ENCODE peak calls at places on chromosomes 6 and 20, in five cellular contexts. U, W, M, L and J are unnamed samples.

GRCh38 chr6:44096615-44097014 is 30.6 kb downstream of the MRPL14 start:
- DNase-seq in U (peak; percentile 72), M (peak; percentile 76), L (peak; percentile 70), W (peak; percentile 27), J (peak; percentile 86)

GRCh38 chr20:23362392-23363256 is 642 bp downstream of the GZF1 start:
- DNase-seq in W (no peak), M (no peak), L (peak; percentile 9), U (peak; percentile 28), J (no peak)

GRCh38 chr6:72746276-72746675 is 124.4 kb downstream of the KCNQ5 start:
- DNase-seq in W (no peak), L (no peak), M (no peak), U (peak; percentile 45), J (no peak)

GRCh38 chr20:63449025-63449424 is 23.4 kb downstream of the KCNQ2 start:
- DNase-seq in U (no peak), W (no peak), M (no peak), L (no peak), J (no peak)

GRCh38 chr20:58374906-58375760 is 13.9 kb upstream of the VAPB start:
- DNase-seq in U (peak; percentile 68), W (no peak), L (no peak), M (no peak), J (no peak)

GRCh38 chr6:51562198-51562597 is 525.2 kb downstream of the PKHD1 start:
- DNase-seq in W (peak; percentile 19), U (no peak), L (no peak), M (no peak), J (no peak)

GRCh38 chr6:84522135-84522535 is 242.3 kb downstream of the TBX18 start:
- DNase-seq in M (peak; percentile 10), U (peak; percentile 69), L (no peak), W (no peak), J (no peak)

GRCh38 chr6:136089885-136090284 is 160.2 kb downstream of the MTFR2 start:
- DNase-seq in M (no peak), U (peak; percentile 25), L (no peak), W (no peak), J (no peak)

GRCh38 chr6:104579464-104579863 is 280.3 kb downstream of the HACE1 start:
- DNase-seq in U (no peak), L (no peak), M (no peak), W (no peak), J (no peak)
- TF ChIP-seq RCOR1 in U (no peak), L (no peak), M (no peak), W (no peak), J (no peak)

DNA sequence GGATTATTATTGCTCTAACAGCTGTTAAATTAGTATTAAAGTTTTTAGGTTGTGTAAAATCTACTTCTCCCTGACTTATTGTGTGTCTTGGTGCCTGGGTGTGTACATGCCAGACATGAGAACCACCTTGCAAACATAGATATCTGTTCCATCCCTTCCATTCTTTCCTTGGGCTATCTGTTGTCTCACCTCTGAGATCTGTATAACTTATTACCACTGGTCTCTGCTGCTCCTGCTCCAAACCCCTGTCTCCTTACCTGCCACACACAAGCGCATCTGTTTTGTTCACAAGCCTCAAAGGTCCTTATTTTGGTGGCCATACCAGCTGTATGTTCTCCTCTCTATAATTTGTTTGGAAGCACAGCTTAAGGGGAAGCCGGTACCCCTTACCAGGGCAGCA is 2.5 kb downstream of the LRRC1 start:
- DNase-seq in U (no peak), W (no peak), M (no peak), L (no peak), J (no peak)
- H3K4me3 ChIP-seq in U (no peak overlapping the region), W (no peak overlapping the region), M (no peak overlapping the region), L (no peak overlapping the region), J (no peak overlapping the region)

GRCh38 chr6:30963641-30964040 is 19.9 kb upstream of the MUC21 start:
- DNase-seq in U (peak; percentile 47), M (no peak), W (no peak), L (no peak), J (no peak)

GRCh38 chr6:30964075-30964474 is 19.4 kb upstream of the MUC21 start:
- DNase-seq in M (no peak), L (no peak), W (no peak), U (no peak), J (no peak)

GRCh38 chr6:30962716-30963115 is 20.8 kb upstream of the MUC21 start:
- DNase-seq in L (no peak), W (no peak), M (no peak), U (no peak), J (no peak)

GRCh38 chr6:30965140-30965601 is 18.3 kb upstream of the MUC21 start:
- DNase-seq in L (no peak), W (no peak), M (no peak), U (no peak), J (no peak)

GRCh38 chr6:30966154-30966553 is 17.4 kb upstream of the MUC21 start:
- DNase-seq in L (no peak), U (no peak), M (no peak), W (no peak), J (no peak)
- TF ChIP-seq RCOR1 in L (no peak), U (no peak), M (no peak), W (no peak), J (no peak)

DNA sequence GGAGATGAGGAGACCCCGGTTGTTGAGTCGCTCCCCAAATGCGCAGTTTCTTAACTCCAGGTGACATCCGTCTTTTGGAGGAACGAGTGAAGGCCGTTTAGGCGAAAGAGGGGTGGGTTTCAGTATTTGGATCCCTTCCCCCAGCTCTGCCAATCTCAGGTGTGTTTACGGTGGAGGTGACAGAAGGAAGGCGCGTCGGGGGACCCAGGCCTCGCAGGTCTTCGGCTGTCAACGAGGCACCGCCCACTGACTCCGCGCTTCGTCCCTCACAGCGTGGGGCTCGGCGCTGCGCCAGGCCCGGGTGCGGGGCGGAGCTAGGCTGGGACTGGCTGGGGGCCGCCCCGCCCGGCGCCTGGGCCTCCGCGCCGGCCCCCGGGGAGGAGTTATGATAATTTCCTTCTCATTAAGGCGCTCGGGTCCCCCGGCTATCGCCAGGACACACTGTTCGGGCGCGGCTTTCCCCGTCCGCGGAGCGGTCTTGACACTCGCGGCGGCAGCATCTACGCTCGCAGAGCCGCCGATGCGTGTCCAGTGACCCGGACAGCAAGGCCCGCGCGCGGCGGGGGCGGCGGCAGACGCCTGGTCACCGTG is at the start of gene TFAP2C:
- DNase-seq in M (peak; percentile 89), W (no peak), U (no peak), L (peak; percentile 90), J (peak; percentile 62)
- H3K4me3 ChIP-seq in M (peak within 1 kb of the TSS; percentile 86), W (no peak within 1 kb of the TSS), U (no peak within 1 kb of the TSS), L (peak within 1 kb of the TSS; percentile 19), J (no peak within 1 kb of the TSS)

GRCh38 chr6:3271756-3272155 is 13.0 kb downstream of the PSMG4 start:
- DNase-seq in M (no peak), W (no peak), U (no peak), L (no peak), J (no peak)
- TF ChIP-seq RCOR1 in M (no peak), W (no peak), U (no peak), L (no peak), J (no peak)

GRCh38 chr6:626236-626635 is 30.7 kb downstream of the HUS1B start:
- DNase-seq in U (peak; percentile 82), W (no peak), L (peak; percentile 37), M (no peak), J (no peak)
- H3K4me3 ChIP-seq in U (no peak overlapping the region), W (no peak overlapping the region), L (no peak overlapping the region), M (no peak overlapping the region), J (no peak overlapping the region)

DNA sequence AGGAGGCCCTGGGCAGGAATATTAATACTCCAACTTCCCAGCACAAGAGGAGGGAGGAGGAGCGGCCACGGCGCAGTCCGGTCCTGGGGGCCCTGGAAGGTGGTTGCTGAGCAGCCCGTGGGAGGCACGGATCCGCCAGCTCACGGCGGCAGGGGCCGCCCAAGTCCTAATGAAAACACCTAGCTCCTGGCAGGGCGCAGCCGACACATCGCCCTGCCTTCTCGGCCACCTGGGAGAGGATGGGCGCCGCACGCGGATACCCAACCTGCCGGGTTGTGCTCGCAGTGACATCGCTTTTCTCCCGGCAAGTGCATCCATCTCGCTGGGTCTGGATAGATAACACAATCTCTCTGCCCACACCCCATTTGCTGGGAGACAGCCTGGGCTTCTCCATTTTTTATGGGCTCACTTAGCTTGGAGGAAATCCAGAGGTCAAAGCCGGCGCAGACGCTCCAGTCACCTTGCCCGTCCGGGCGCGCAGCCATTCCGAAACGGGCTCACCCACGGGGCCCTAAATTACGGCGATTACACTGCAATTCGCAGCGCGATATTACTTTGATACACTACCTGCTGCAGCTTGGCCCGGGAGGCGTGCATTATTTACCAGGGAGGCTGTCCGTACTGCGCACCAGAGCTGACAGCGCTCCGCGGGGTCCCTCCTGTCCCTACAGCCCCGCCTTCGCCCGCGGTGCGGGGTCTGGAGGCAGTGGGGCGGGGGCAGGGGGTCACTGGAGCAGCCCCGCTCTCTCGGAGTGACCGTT is 36.2 kb upstream of the CCDC167 start:
- DNase-seq in W (no peak), M (no peak), L (peak; percentile 72), U (no peak), J (peak; percentile 77)
- TF ChIP-seq RCOR1 in W (no peak), M (no peak), L (peak; percentile 43), U (no peak), J (no peak)

GRCh38 chr6:2953098-2953497 is 18.3 kb downstream of the SERPINB6 start:
- DNase-seq in L (no peak), M (no peak), W (no peak), U (no peak), J (no peak)

GRCh38 chr6:2951723-2952122 is 19.6 kb downstream of the SERPINB6 start:
- DNase-seq in U (no peak), L (no peak), W (no peak), M (no peak), J (no peak)

GRCh38 chr6:2949536-2950083 is 21.8 kb downstream of the SERPINB6 start:
- DNase-seq in M (no peak), L (peak; percentile 42), U (no peak), W (no peak), J (no peak)

GRCh38 chr6:2950713-2951112 is 20.7 kb downstream of the SERPINB6 start:
- DNase-seq in W (no peak), M (no peak), L (no peak), U (no peak), J (no peak)

GRCh38 chr6:2952557-2953095 is 18.7 kb downstream of the SERPINB6 start:
- DNase-seq in U (peak; percentile 91), L (peak; percentile 75), M (peak; percentile 58), W (no peak), J (peak; percentile 88)
- H3K4me3 ChIP-seq in U (no peak overlapping the region), L (no peak overlapping the region), M (no peak overlapping the region), W (no peak overlapping the region), J (peak overlapping the region; percentile 25)